ENCODE peak calls at places on chromosomes 5 and 9, in nine cellular contexts. Z, S, P, R, B, U, K, A and D are unnamed samples.

GRCh38 chr9:113293285-113293874 is 9.8 kb downstream of the RNF183 start:
- DNase-seq in Z (no peak), S (no peak), P (no peak), R (no peak), B (no peak), U (no peak), K (no peak), A (peak), D (no peak)

GRCh38 chr5:56094579-56095361 is 100.0 kb upstream of the IL6ST start:
- DNase-seq in Z (no peak), S (no peak), P (no peak), R (no peak), B (no peak), U (no peak), K (no peak), A (no peak), D (no peak)

GRCh38 chr5:33691846-33692245 is 199.9 kb downstream of the ADAMTS12 start:
- DNase-seq in Z (no peak), S (no peak), P (no peak), R (no peak), B (no peak), U (no peak), K (no peak), A (peak), D (peak)

GRCh38 chr5:67453526-67453925 is 256.9 kb upstream of the CD180 start:
- DNase-seq in Z (no peak), S (no peak), P (no peak), R (no peak), B (no peak), U (no peak), K (no peak), A (peak), D (peak)

GRCh38 chr5:8828596-8829321 is 717.1 kb downstream of the SEMA5A start:
- DNase-seq in Z (no peak), S (no peak), P (no peak), R (peak), B (no peak), U (no peak), K (no peak), A (no peak), D (peak)

GRCh38 chr5:32942225-32942989 is 231.3 kb downstream of the NPR3 start:
- DNase-seq in Z (peak), S (no peak), P (no peak), R (peak), B (no peak), U (peak), K (no peak), A (peak), D (peak)

GRCh38 chr5:91162534-91163381 is 220.4 kb downstream of the ARRDC3 start:
- DNase-seq in Z (no peak), S (peak), P (no peak), R (peak), B (no peak), U (no peak), K (no peak), A (peak), D (peak)

GRCh38 chr5:112738180-112738560 is 485 bp downstream of the APC start:
- DNase-seq in Z (peak), S (no peak), P (peak), R (peak), B (no peak), U (no peak), K (no peak), A (peak), D (peak)

GRCh38 chr9:2418619-2419018 is 203.0 kb upstream of the VLDLR start:
- DNase-seq in Z (peak), S (no peak), P (no peak), R (peak), B (no peak), U (no peak), K (no peak), A (peak), D (peak)

GRCh38 chr5:90294604-90295003 is 115.0 kb downstream of the CETN3 start:
- DNase-seq in Z (no peak), S (no peak), P (no peak), R (no peak), B (no peak), U (no peak), K (no peak), A (no peak), D (no peak)

GRCh38 chr9:130932220-130933069 is 6.6 kb downstream of the FIBCD1 start:
- DNase-seq in Z (no peak), S (no peak), P (no peak), R (no peak), B (no peak), U (no peak), K (no peak), A (peak), D (no peak)

GRCh38 chr5:963673-964531 is 44.7 kb upstream of the NKD2 start:
- DNase-seq in Z (no peak), S (no peak), P (no peak), R (no peak), B (peak), U (no peak), K (no peak), A (no peak), D (no peak)

GRCh38 chr5:7759257-7759871 is 91.6 kb downstream of the CFAP90 start:
- DNase-seq in Z (peak), S (no peak), P (no peak), R (no peak), B (no peak), U (peak), K (no peak), A (peak), D (no peak)

GRCh38 chr9:136848393-136849037 is 694 bp upstream of the PHPT1 start:
- DNase-seq in Z (peak), S (no peak), P (peak), R (no peak), B (no peak), U (no peak), K (peak), A (no peak), D (no peak)

GRCh38 chr5:88377705-88378656 is 109.3 kb upstream of the TMEM161B start:
- DNase-seq in Z (peak), S (no peak), P (no peak), R (peak), B (no peak), U (no peak), K (no peak), A (no peak), D (peak)

GRCh38 chr5:81192351-81192750 is 40.8 kb upstream of the CKMT2 start:
- DNase-seq in Z (no peak), S (no peak), P (no peak), R (no peak), B (no peak), U (no peak), K (no peak), A (no peak), D (no peak)

GRCh38 chr5:113869611-113870010 is 356.1 kb downstream of the YTHDC2 start:
- DNase-seq in Z (no peak), S (no peak), P (no peak), R (no peak), B (no peak), U (no peak), K (no peak), A (no peak), D (no peak)